ENCODE peak calls at places on chromosomes 2 and 18, in nine cellular contexts. One of them, this sample, is unnamed.

GRCh38 chr2:29233428-29233827 is 118.2 kb downstream of the CLIP4 start:
- DNase-seq in mucosa of gallbladder: no peak
- DNase-seq in stimulated activated CD8-positive, alpha-beta memory T cell treated with anti-CD3 and anti-CD28 coated beads, Interleukin-15, amount 100 ng/mL, for 4 hours: no peak
- DNase-seq in T-helper 9 cell: no peak
- DNase-seq in smooth muscle cell of the brain vasculature: no peak
- DNase-seq in IMR-90: no peak
- DNase-seq in sciatic nerve: no peak
- DNase-seq in HL-60: no peak
- DNase-seq in fibroblast of the aortic adventitia: no peak
- DNase-seq in this sample: no peak

GRCh38 chr2:96092580-96092877 is 23.8 kb downstream of the ADRA2B start:
- DNase-seq in mucosa of gallbladder: no peak
- DNase-seq in stimulated activated CD8-positive, alpha-beta memory T cell treated with anti-CD3 and anti-CD28 coated beads, Interleukin-15, amount 100 ng/mL, for 4 hours: no peak
- DNase-seq in T-helper 9 cell: no peak
- DNase-seq in smooth muscle cell of the brain vasculature: no peak
- DNase-seq in IMR-90: no peak
- DNase-seq in sciatic nerve: no peak
- DNase-seq in HL-60: no peak
- DNase-seq in fibroblast of the aortic adventitia: no peak
- DNase-seq in this sample: no peak

GRCh38 chr2:239376942-239377531 is 23.8 kb downstream of the HDAC4 start:
- DNase-seq in mucosa of gallbladder: no peak
- DNase-seq in stimulated activated CD8-positive, alpha-beta memory T cell treated with anti-CD3 and anti-CD28 coated beads, Interleukin-15, amount 100 ng/mL, for 4 hours: no peak
- DNase-seq in T-helper 9 cell: no peak
- DNase-seq in smooth muscle cell of the brain vasculature: no peak
- DNase-seq in IMR-90: no peak
- DNase-seq in sciatic nerve: no peak
- DNase-seq in HL-60: no peak
- DNase-seq in fibroblast of the aortic adventitia: no peak
- DNase-seq in this sample: no peak

GRCh38 chr2:171158790-171159325 is 1.8 kb downstream of the TLK1 start:
- DNase-seq in mucosa of gallbladder: no peak
- DNase-seq in stimulated activated CD8-positive, alpha-beta memory T cell treated with anti-CD3 and anti-CD28 coated beads, Interleukin-15, amount 100 ng/mL, for 4 hours: no peak
- DNase-seq in T-helper 9 cell: no peak
- DNase-seq in smooth muscle cell of the brain vasculature: no peak
- DNase-seq in IMR-90: no peak
- DNase-seq in sciatic nerve: no peak
- DNase-seq in HL-60: no peak
- DNase-seq in fibroblast of the aortic adventitia: no peak
- DNase-seq in this sample: no peak

GRCh38 chr18:32470136-32470712 is 458 bp downstream of the GAREM1 start:
- DNase-seq in mucosa of gallbladder: peak
- DNase-seq in stimulated activated CD8-positive, alpha-beta memory T cell treated with anti-CD3 and anti-CD28 coated beads, Interleukin-15, amount 100 ng/mL, for 4 hours: no peak
- DNase-seq in T-helper 9 cell: no peak
- DNase-seq in smooth muscle cell of the brain vasculature: no peak
- DNase-seq in IMR-90: peak
- DNase-seq in sciatic nerve: peak
- DNase-seq in HL-60: no peak
- DNase-seq in fibroblast of the aortic adventitia: peak
- DNase-seq in this sample: no peak

GRCh38 chr18:12741351-12741750 is 38.5 kb downstream of the PSMG2 start:
- DNase-seq in mucosa of gallbladder: no peak
- DNase-seq in stimulated activated CD8-positive, alpha-beta memory T cell treated with anti-CD3 and anti-CD28 coated beads, Interleukin-15, amount 100 ng/mL, for 4 hours: no peak
- DNase-seq in T-helper 9 cell: no peak
- DNase-seq in smooth muscle cell of the brain vasculature: no peak
- DNase-seq in IMR-90: peak
- DNase-seq in sciatic nerve: no peak
- DNase-seq in HL-60: no peak
- DNase-seq in fibroblast of the aortic adventitia: peak
- DNase-seq in this sample: peak

GRCh38 chr2:216232721-216233120 is 123.6 kb downstream of the XRCC5 start:
- DNase-seq in mucosa of gallbladder: no peak
- DNase-seq in stimulated activated CD8-positive, alpha-beta memory T cell treated with anti-CD3 and anti-CD28 coated beads, Interleukin-15, amount 100 ng/mL, for 4 hours: no peak
- DNase-seq in T-helper 9 cell: no peak
- DNase-seq in smooth muscle cell of the brain vasculature: no peak
- DNase-seq in IMR-90: no peak
- DNase-seq in sciatic nerve: no peak
- DNase-seq in HL-60: no peak
- DNase-seq in fibroblast of the aortic adventitia: no peak
- DNase-seq in this sample: no peak

GRCh38 chr18:58315041-58315440 is 271.0 kb downstream of the NEDD4L start:
- DNase-seq in mucosa of gallbladder: no peak
- DNase-seq in stimulated activated CD8-positive, alpha-beta memory T cell treated with anti-CD3 and anti-CD28 coated beads, Interleukin-15, amount 100 ng/mL, for 4 hours: no peak
- DNase-seq in T-helper 9 cell: no peak
- DNase-seq in smooth muscle cell of the brain vasculature: no peak
- DNase-seq in IMR-90: peak
- DNase-seq in sciatic nerve: no peak
- DNase-seq in HL-60: no peak
- DNase-seq in fibroblast of the aortic adventitia: no peak
- DNase-seq in this sample: peak

GRCh38 chr18:8139971-8140406 is 469.2 kb upstream of the RAB12 start:
- DNase-seq in mucosa of gallbladder: no peak
- DNase-seq in stimulated activated CD8-positive, alpha-beta memory T cell treated with anti-CD3 and anti-CD28 coated beads, Interleukin-15, amount 100 ng/mL, for 4 hours: no peak
- DNase-seq in T-helper 9 cell: no peak
- DNase-seq in smooth muscle cell of the brain vasculature: no peak
- DNase-seq in IMR-90: no peak
- DNase-seq in sciatic nerve: no peak
- DNase-seq in HL-60: no peak
- DNase-seq in fibroblast of the aortic adventitia: no peak
- DNase-seq in this sample: no peak

GRCh38 chr2:205546417-205546816 is 135.9 kb upstream of the NRP2 start:
- DNase-seq in mucosa of gallbladder: no peak
- DNase-seq in stimulated activated CD8-positive, alpha-beta memory T cell treated with anti-CD3 and anti-CD28 coated beads, Interleukin-15, amount 100 ng/mL, for 4 hours: no peak
- DNase-seq in T-helper 9 cell: no peak
- DNase-seq in smooth muscle cell of the brain vasculature: no peak
- DNase-seq in IMR-90: no peak
- DNase-seq in sciatic nerve: no peak
- DNase-seq in HL-60: peak
- DNase-seq in fibroblast of the aortic adventitia: no peak
- DNase-seq in this sample: no peak

GRCh38 chr2:128545829-128546228 is 227.2 kb upstream of the HS6ST1 start:
- DNase-seq in mucosa of gallbladder: no peak
- DNase-seq in stimulated activated CD8-positive, alpha-beta memory T cell treated with anti-CD3 and anti-CD28 coated beads, Interleukin-15, amount 100 ng/mL, for 4 hours: no peak
- DNase-seq in T-helper 9 cell: no peak
- DNase-seq in smooth muscle cell of the brain vasculature: no peak
- DNase-seq in IMR-90: no peak
- DNase-seq in sciatic nerve: no peak
- DNase-seq in HL-60: no peak
- DNase-seq in fibroblast of the aortic adventitia: no peak
- DNase-seq in this sample: no peak

GRCh38 chr18:21741511-21742322 is 1.1 kb downstream of the MIB1 start:
- DNase-seq in mucosa of gallbladder: no peak
- DNase-seq in stimulated activated CD8-positive, alpha-beta memory T cell treated with anti-CD3 and anti-CD28 coated beads, Interleukin-15, amount 100 ng/mL, for 4 hours: no peak
- DNase-seq in T-helper 9 cell: peak
- DNase-seq in smooth muscle cell of the brain vasculature: no peak
- DNase-seq in IMR-90: peak
- DNase-seq in sciatic nerve: peak
- DNase-seq in HL-60: no peak
- DNase-seq in fibroblast of the aortic adventitia: peak
- DNase-seq in this sample: no peak

This sample was measured in RCC 7860.